ENCODE peak calls at places on chromosome 12, in nine cellular contexts. X is SHP77; N is stimulated activated naive CD8-positive, alpha-beta T cell treated with anti-CD3 and anti-CD28 coated beads, Interleukin-15, Interleukin-2, amounts not matched to agents 100 U/mL and 50 U/mL, for 24 hours; A is D341Med; S is suprapubic skin; T is Panc1; Q is cardiac fibroblast; Z is C1 segment of cervical spinal cord; D is germinal center. G is an unnamed sample.

GRCh38 chr12:113065126-113066007 is 8.8 kb downstream of the DTX1 start:
- DNase-seq in X (peak; percentile 30), N (no peak), A (peak; percentile 56), S (no peak), T (no peak), Q (no peak), Z (no peak), D (peak; percentile 69), G (no peak)

GRCh38 chr12:127803545-127803944 is 463.4 kb upstream of the TMEM132C start:
- DNase-seq in X (no peak), N (no peak), A (no peak), S (no peak), T (no peak), Q (no peak), Z (no peak), D (no peak), G (no peak)

GRCh38 chr12:92503977-92504966 is 198.5 kb upstream of the PLEKHG7 start:
- DNase-seq in X (no peak), N (no peak), A (no peak), S (no peak), T (no peak), Q (no peak), Z (peak; percentile 24), D (no peak), G (no peak)

GRCh38 chr12:46549527-46550265 is 177.1 kb upstream of the SLC38A2 start:
- DNase-seq in X (no peak), N (peak; percentile 40), A (no peak), S (no peak), T (no peak), Q (peak; percentile 96), Z (no peak), D (no peak), G (no peak)

GRCh38 chr12:30795660-30796507 is 41.1 kb upstream of the CAPRIN2 start:
- DNase-seq in X (peak; percentile 76), N (peak; percentile 80), A (peak; percentile 62), S (peak; percentile 70), T (peak; percentile 54), Q (peak; percentile 91), Z (no peak), D (peak; percentile 15), G (no peak)

GRCh38 chr12:132063491-132063890 is 80.6 kb downstream of the DDX51 start:
- DNase-seq in X (no peak), N (no peak), A (no peak), S (no peak), T (no peak), Q (no peak), Z (no peak), D (no peak), G (no peak)

GRCh38 chr12:12350868-12351463 is 924 bp upstream of the MANSC1 start:
- DNase-seq in X (no peak), N (no peak), A (no peak), S (no peak), T (no peak), Q (no peak), Z (no peak), D (no peak), G (no peak)

GRCh38 chr12:53659609-53660008 is 16.3 kb downstream of the ATP5MC2 start:
- DNase-seq in X (no peak), N (no peak), A (no peak), S (no peak), T (no peak), Q (peak; percentile 29), Z (no peak), D (no peak), G (no peak)

GRCh38 chr12:111185206-111185888 is 183.5 kb downstream of the PHETA1 start:
- DNase-seq in X (no peak), N (no peak), A (no peak), S (no peak), T (no peak), Q (no peak), Z (no peak), D (no peak), G (no peak)

GRCh38 chr12:75550906-75551305 is 39.5 kb upstream of the KRR1 start:
- DNase-seq in X (no peak), N (no peak), A (no peak), S (no peak), T (no peak), Q (no peak), Z (no peak), D (no peak), G (no peak)

GRCh38 chr12:14665354-14666348 is 30.7 kb downstream of the GUCY2C start:
- DNase-seq in X (peak; percentile 82), N (no peak), A (no peak), S (no peak), T (no peak), Q (no peak), Z (no peak), D (no peak), G (no peak)

GRCh38 chr12:113246478-113247122 is 25.3 kb downstream of the TPCN1 start:
- DNase-seq in X (peak; percentile 77), N (no peak), A (peak; percentile 19), S (no peak), T (no peak), Q (no peak), Z (no peak), D (no peak), G (no peak)

GRCh38 chr12:8823565-8824300 is 1.3 kb downstream of the A2ML1 start:
- DNase-seq in X (no peak), N (no peak), A (no peak), S (no peak), T (no peak), Q (peak; percentile 31), Z (peak; percentile 21), D (no peak), G (no peak)

GRCh38 chr12:28145211-28145610 is 45.0 kb upstream of the CCDC91 start:
- DNase-seq in X (no peak), N (no peak), A (no peak), S (no peak), T (no peak), Q (peak; percentile 4), Z (no peak), D (no peak), G (no peak)

GRCh38 chr12:110141389-110141788 is 17.2 kb downstream of the IFT81 start:
- DNase-seq in X (no peak), N (no peak), A (no peak), S (peak; percentile 70), T (no peak), Q (peak; percentile 70), Z (no peak), D (no peak), G (no peak)